ENCODE peak calls at places on chromosomes 11 and 22, in nine cellular contexts. I, O, A, P, L, J, Z, F and S are unnamed samples.

GRCh38 chr11:128734439-128735224 is 40.8 kb downstream of the FLI1 start:
- DNase-seq in J (no peak), I (no peak), Z (peak; percentile 60), L (no peak), O (peak; percentile 35), P (no peak), A (no peak), F (peak; percentile 59), S (peak; percentile 75)

GRCh38 chr11:130431337-130431773 is 2.9 kb upstream of the ADAMTS8 start:
- DNase-seq in L (peak; percentile 44), A (peak; percentile 84), Z (peak; percentile 80), J (peak; percentile 36), I (no peak), O (peak; percentile 69), F (peak; percentile 55), P (peak; percentile 73), S (peak; percentile 90)

GRCh38 chr11:25876456-25876965 is 455.4 kb upstream of the ANO3 start:
- DNase-seq in J (no peak), A (no peak), Z (no peak), L (no peak), I (no peak), F (no peak), O (no peak), P (no peak), S (no peak)

GRCh38 chr22:24178502-24179440 is 2.5 kb upstream of the SUSD2 start:
- DNase-seq in O (no peak), P (no peak), J (no peak), I (no peak), F (peak; percentile 23), Z (no peak), A (no peak), L (no peak), S (no peak)

GRCh38 chr11:65132988-65133700 is 1.2 kb downstream of the SYVN1 start:
- DNase-seq in Z (peak; percentile 91), J (no peak), P (no peak), L (no peak), F (peak; percentile 28), O (no peak), I (peak; percentile 48), A (peak; percentile 85), S (no peak)

GRCh38 chr11:110908401-110909106 is 196.3 kb upstream of the ARHGAP20 start:
- DNase-seq in L (no peak), F (no peak), Z (no peak), I (peak; percentile 69), O (no peak), J (no peak), A (peak; percentile 53), P (no peak), S (no peak)

GRCh38 chr22:23520875-23521441 is 59.1 kb downstream of the IGLL1 start:
- DNase-seq in P (peak; percentile 32), L (no peak), J (no peak), A (peak; percentile 75), Z (no peak), I (no peak), O (peak; percentile 58), F (peak; percentile 38), S (peak; percentile 68)

GRCh38 chr11:132638421-132638820 is 893.9 kb downstream of the OPCML start:
- DNase-seq in F (no peak), J (no peak), A (no peak), L (no peak), I (no peak), O (no peak), Z (no peak), P (no peak), S (no peak)

GRCh38 chr22:27845603-27846100 is 44.1 kb upstream of the MN1 start:
- DNase-seq in P (no peak), J (no peak), I (no peak), Z (no peak), A (no peak), O (no peak), F (no peak), L (no peak), S (no peak)

GRCh38 chr11:70630816-70631623 is 232.7 kb downstream of the CTTN start:
- DNase-seq in A (no peak), Z (no peak), F (no peak), J (no peak), L (no peak), O (no peak), P (no peak), I (no peak), S (no peak)

GRCh38 chr22:46542011-46542985 is 4.9 kb upstream of the CELSR1 start:
- DNase-seq in Z (peak; percentile 74), L (peak; percentile 50), J (peak; percentile 73), F (peak; percentile 77), O (peak; percentile 79), P (peak; percentile 31), I (no peak), A (peak; percentile 87), S (peak; percentile 90)

GRCh38 chr11:85746640-85747039 is 60.6 kb upstream of the CCDC89 start:
- DNase-seq in F (no peak), L (no peak), A (no peak), P (no peak), J (no peak), I (no peak), O (no peak), Z (no peak), S (no peak)

GRCh38 chr22:47449508-47450270 is 687.2 kb downstream of the TBC1D22A start:
- DNase-seq in O (no peak), Z (no peak), J (no peak), A (no peak), P (no peak), L (no peak), F (no peak), I (no peak), S (no peak)

GRCh38 chr22:43889366-43890253 is 2.2 kb downstream of the PNPLA5 start:
- DNase-seq in Z (no peak), O (no peak), L (no peak), J (no peak), I (no peak), A (no peak), P (no peak), F (no peak), S (no peak)

GRCh38 chr11:30291331-30291730 is 31.6 kb upstream of the ARL14EP start:
- DNase-seq in F (no peak), A (no peak), P (no peak), L (no peak), O (no peak), J (no peak), I (no peak), Z (no peak), S (no peak)
- H3K4me1 ChIP-seq in F (no peaks in the 10 kb centered on the region), A (no peaks in the 10 kb centered on the region), P (no peaks in the 10 kb centered on the region), L (no peaks in the 10 kb centered on the region), O (no peaks in the 10 kb centered on the region), J (no peaks in the 10 kb centered on the region), I (no peaks in the 10 kb centered on the region), Z (no peaks in the 10 kb centered on the region), S (no peaks in the 10 kb centered on the region)

DNA sequence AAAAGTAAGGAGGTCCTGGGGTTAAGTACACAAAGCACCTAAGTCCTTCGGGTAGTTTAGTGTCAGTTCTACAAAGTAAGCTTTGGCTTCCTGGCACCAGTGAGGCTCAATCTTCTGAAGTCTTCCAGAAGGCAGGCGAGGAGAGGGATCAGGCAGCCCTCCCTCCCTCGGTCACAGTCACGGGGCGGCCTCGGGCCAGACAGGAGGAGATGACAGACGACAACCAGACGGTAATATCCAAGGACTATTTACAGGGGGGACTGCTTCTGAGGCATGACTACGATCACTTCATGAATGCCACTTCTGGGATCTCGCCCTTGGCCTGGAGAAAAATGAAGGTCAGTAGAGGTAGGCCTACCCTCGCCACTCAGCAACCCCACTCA is 378 bp upstream of the TMEM223 start:
- DNase-seq in A (peak; percentile 59), P (no peak), F (peak; percentile 71), L (no peak), O (peak; percentile 59), J (no peak), I (no peak), Z (no peak), S (peak; percentile 65)
- H3K4me3 ChIP-seq in A (no peak overlapping the region), P (peak overlapping the region; percentile 86), F (peak overlapping the region; percentile 74), L (peak overlapping the region; percentile 90), O (peak overlapping the region; percentile 77), J (peak overlapping the region; percentile 90), I (peak overlapping the region; percentile 86), Z (no peak overlapping the region), S (peak overlapping the region; percentile 3)

GRCh38 chr11:118622376-118623290 is 15.2 kb downstream of the PHLDB1 start:
- DNase-seq in J (no peak), L (no peak), I (peak; percentile 92), P (no peak), F (peak; percentile 82), O (peak; percentile 55), Z (peak; percentile 39), A (no peak), S (peak; percentile 69)

GRCh38 chr11:118625976-118626375 is 18.6 kb downstream of the PHLDB1 start:
- DNase-seq in Z (no peak), P (no peak), L (no peak), I (no peak), J (no peak), F (peak; percentile 19), A (no peak), O (no peak), S (peak; percentile 16)

GRCh38 chr11:118627566-118627965 is 20.2 kb downstream of the PHLDB1 start:
- DNase-seq in P (no peak), L (no peak), F (no peak), A (no peak), J (no peak), Z (no peak), O (no peak), I (no peak), S (peak; percentile 19)

GRCh38 chr11:118623291-118623655 is 15.9 kb downstream of the PHLDB1 start:
- DNase-seq in I (peak; percentile 95), O (no peak), A (no peak), F (peak; percentile 57), Z (peak; percentile 30), L (no peak), P (no peak), J (no peak), S (peak; percentile 61)

DNA sequence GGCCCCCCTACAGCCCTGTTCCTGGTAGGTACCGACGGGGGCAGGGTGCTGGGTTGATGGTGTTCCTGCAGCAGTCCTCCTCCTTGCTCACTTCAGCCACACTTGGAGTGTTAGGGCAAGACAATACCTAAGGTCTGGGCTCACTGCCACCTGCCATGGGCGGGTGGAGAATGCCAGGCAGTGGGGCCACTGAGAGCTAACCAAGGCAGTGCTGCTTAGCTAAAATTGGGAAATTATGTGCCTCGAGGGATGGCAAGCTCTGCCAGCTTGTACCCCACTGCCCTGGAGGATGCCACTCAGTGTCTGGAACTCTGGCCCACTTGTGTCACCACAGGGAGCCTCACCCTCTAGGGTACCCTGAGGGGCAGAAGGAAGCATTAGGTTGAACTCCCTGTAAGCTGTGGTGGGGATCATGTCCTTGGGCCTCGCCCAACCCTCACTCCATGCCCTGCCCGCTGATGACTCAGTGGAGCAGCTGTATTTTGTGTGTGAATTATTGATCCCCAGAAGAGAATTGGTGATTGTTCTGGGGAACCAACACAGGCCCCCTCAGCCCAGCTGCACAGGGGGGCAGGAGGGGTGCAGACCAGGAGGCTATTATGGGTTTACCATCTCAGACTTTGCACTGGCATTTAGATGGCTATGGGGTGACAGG is 17.7 kb downstream of the PHLDB1 start:
- DNase-seq in A (no peak), F (peak; percentile 12), L (no peak), O (no peak), Z (no peak), I (no peak), J (no peak), P (no peak), S (peak; percentile 41)
- H3K4me1 ChIP-seq in A (peaks cover 27% of the 10 kb centered on the region), F (peaks cover 66% of the 10 kb centered on the region), L (peaks cover 4% of the 10 kb centered on the region), O (peaks cover 64% of the 10 kb centered on the region), Z (peaks cover 36% of the 10 kb centered on the region), I (peaks cover 68% of the 10 kb centered on the region), J (peaks cover 4% of the 10 kb centered on the region), P (peaks cover 37% of the 10 kb centered on the region), S (peaks cover 19% of the 10 kb centered on the region)

DNA sequence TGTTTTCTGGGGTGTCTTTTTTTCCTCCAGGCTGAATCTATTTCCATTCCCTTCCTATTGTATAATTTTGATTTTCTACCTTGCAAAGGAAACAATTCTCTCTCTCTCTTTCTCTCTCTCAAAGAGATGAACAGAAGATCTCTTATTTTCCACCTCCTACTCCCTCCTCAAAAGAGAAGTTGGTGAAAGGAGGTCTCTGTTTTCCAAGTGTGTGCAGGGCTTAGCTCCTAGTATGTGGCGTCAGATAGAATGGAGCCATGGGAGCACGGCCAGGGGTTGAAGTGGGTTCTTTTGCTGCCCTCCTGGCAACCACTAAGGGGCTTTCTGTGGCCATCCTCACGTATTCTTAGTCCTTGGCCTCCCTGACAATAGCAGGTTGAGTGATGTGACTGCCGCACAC is 480 bp downstream of the TRIM34 start:
- DNase-seq in I (no peak), F (no peak), P (no peak), J (no peak), Z (no peak), L (no peak), O (no peak), A (no peak), S (no peak)
- H3K4me3 ChIP-seq in I (peak overlapping the region; percentile 90), F (peak overlapping the region; percentile 56), P (peak overlapping the region; percentile 57), J (peak overlapping the region; percentile 73), Z (peak overlapping the region; percentile 76), L (peak overlapping the region; percentile 76), O (peak overlapping the region; percentile 59), A (peak overlapping the region; percentile 12), S (peak overlapping the region; percentile 94)